ENCODE peak calls at places on chromosomes 5 and 9, in six cellular contexts. M, G, H, A, I and X are unnamed samples.

GRCh38 chr9:77714077-77714549 is 66.0 kb upstream of the GNA14 start:
- DNase-seq in M (no peak), G (no peak), H (no peak), A (no peak), I (no peak), X (no peak)

GRCh38 chr5:72815580-72816296 is 723 bp upstream of the TNPO1 start:
- DNase-seq in M (no peak), G (no peak), H (no peak), A (no peak), I (no peak), X (no peak)

GRCh38 chr5:96374653-96375052 is 58.4 kb downstream of the PCSK1 start:
- DNase-seq in M (peak; percentile 13), G (no peak), H (no peak), A (no peak), I (no peak), X (no peak)

GRCh38 chr5:41793156-41793770 is 77.0 kb downstream of the OXCT1 start:
- DNase-seq in M (no peak), G (peak; percentile 37), H (no peak), A (no peak), I (no peak), X (no peak)

GRCh38 chr5:175517824-175518450 is 39.6 kb downstream of the SFXN1 start:
- DNase-seq in M (peak; percentile 70), G (peak; percentile 73), H (no peak), A (no peak), I (no peak), X (no peak)

GRCh38 chr5:174553556-174553955 is 170.8 kb upstream of the MSX2 start:
- DNase-seq in M (no peak), G (no peak), H (peak; percentile 16), A (no peak), I (peak; percentile 97), X (peak; percentile 34)

GRCh38 chr9:98873535-98874432 is 66.3 kb downstream of the GALNT12 start:
- DNase-seq in M (no peak), G (no peak), H (no peak), A (no peak), I (no peak), X (peak; percentile 66)

GRCh38 chr5:17005087-17005828 is 69.2 kb upstream of the MYO10 start:
- DNase-seq in M (no peak), G (no peak), H (no peak), A (no peak), I (no peak), X (no peak)

GRCh38 chr9:115167175-115167574 is 49.2 kb upstream of the TNC start:
- DNase-seq in M (no peak), G (peak; percentile 82), H (no peak), A (no peak), I (no peak), X (no peak)

GRCh38 chr5:179266291-179267070 is 78.8 kb downstream of the ADAMTS2 start:
- DNase-seq in M (no peak), G (no peak), H (peak; percentile 37), A (peak; percentile 40), I (peak; percentile 58), X (no peak)

GRCh38 chr5:135551593-135552447 is 16.1 kb upstream of the NEUROG1 start:
- DNase-seq in M (peak; percentile 38), G (peak; percentile 54), H (peak; percentile 45), A (peak; percentile 57), I (peak; percentile 82), X (peak; percentile 34)

GRCh38 chr9:78669591-78669990 is 372.7 kb downstream of the PSAT1 start:
- DNase-seq in M (no peak), G (no peak), H (no peak), A (no peak), I (no peak), X (no peak)

GRCh38 chr5:141845371-141845821 is 32.8 kb downstream of the PCDH1 start:
- DNase-seq in M (no peak), G (no peak), H (no peak), A (no peak), I (no peak), X (no peak)

GRCh38 chr5:141841781-141842180 is 36.4 kb downstream of the PCDH1 start:
- DNase-seq in M (no peak), G (no peak), H (no peak), A (peak; percentile 90), I (no peak), X (no peak)

GRCh38 chr5:141844414-141845097 is 33.7 kb downstream of the PCDH1 start:
- DNase-seq in M (no peak), G (no peak), H (no peak), A (no peak), I (no peak), X (no peak)

GRCh38 chr5:141841376-141841775 is 36.8 kb downstream of the PCDH1 start:
- DNase-seq in M (no peak), G (no peak), H (no peak), A (peak; percentile 83), I (no peak), X (peak; percentile 51)

DNA sequence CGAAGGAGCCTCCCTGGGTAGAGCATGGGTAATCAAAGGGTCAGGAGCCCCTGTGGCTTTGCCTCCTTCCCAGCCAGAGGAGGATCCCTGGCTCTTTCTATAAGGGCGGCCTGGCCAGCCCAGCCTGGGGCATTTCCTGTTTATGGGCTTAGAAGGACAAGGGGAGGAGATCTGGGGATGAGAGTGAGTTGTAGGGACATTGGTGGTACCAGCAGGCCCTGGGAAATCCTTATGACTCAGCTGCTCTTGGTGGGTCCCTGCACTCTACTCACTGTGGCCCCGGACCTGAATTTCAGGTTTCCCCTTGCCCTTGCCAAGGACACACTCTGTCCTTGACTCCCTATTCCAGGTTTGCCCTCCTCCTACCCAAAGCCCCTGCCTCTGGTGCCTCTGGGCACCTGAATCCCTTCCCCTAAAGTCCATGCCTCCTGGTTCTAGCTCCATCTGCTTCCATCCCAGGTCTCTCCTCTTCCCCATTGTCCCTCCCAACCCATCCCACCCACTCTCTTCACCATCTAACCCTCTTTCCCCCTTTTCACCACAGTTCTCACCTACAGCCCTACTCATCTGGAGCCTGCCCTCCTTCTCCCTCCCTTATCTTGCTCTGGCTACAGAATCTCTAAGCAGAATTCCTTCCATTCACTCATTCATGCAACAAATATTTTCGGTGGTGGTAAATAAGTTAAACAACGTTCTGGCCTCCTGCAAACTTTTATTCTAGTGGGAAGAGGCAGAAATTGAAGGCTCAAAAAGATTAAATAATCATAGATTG is 34.9 kb downstream of the PCDH1 start:
- DNase-seq in M (no peak), G (peak; percentile 20), H (no peak), A (no peak), I (no peak), X (no peak)
- H3K4me1 ChIP-seq in M (no peaks in the 10 kb centered on the region), G (peaks cover 6% of the 10 kb centered on the region), H (no peaks in the 10 kb centered on the region), A (no peaks in the 10 kb centered on the region), I (no peaks in the 10 kb centered on the region), X (peaks cover 56% of the 10 kb centered on the region)

GRCh38 chr9:101409079-101409477 is 10.4 kb downstream of the ZNF189 start:
- DNase-seq in M (no peak), G (no peak), H (no peak), A (no peak), I (no peak), X (no peak)

GRCh38 chr9:101403886-101404285 is 5.2 kb downstream of the ZNF189 start:
- DNase-seq in M (no peak), G (no peak), H (no peak), A (no peak), I (no peak), X (no peak)

GRCh38 chr9:101408374-101409078 is 9.9 kb downstream of the ZNF189 start:
- DNase-seq in M (no peak), G (no peak), H (no peak), A (no peak), I (no peak), X (no peak)
- H3K4me3 ChIP-seq in M (peak overlapping the region; percentile 4), G (no peak overlapping the region), H (no peak overlapping the region), A (no peak overlapping the region), I (no peak overlapping the region), X (no peak overlapping the region)

GRCh38 chr9:133118179-133118520 is 2.9 kb downstream of the RALGDS start:
- DNase-seq in M (no peak), G (no peak), H (no peak), A (no peak), I (no peak), X (peak; percentile 7)

GRCh38 chr9:133117271-133118178 is 3.5 kb downstream of the RALGDS start:
- DNase-seq in M (no peak), G (no peak), H (no peak), A (peak; percentile 66), I (no peak), X (peak; percentile 72)

GRCh38 chr9:133115604-133116345 is 5.3 kb downstream of the RALGDS start:
- DNase-seq in M (no peak), G (no peak), H (no peak), A (peak; percentile 42), I (no peak), X (peak; percentile 19)

GRCh38 chr9:133114886-133115603 is 6.0 kb downstream of the RALGDS start:
- DNase-seq in M (no peak), G (no peak), H (no peak), A (peak; percentile 54), I (no peak), X (no peak)

DNA sequence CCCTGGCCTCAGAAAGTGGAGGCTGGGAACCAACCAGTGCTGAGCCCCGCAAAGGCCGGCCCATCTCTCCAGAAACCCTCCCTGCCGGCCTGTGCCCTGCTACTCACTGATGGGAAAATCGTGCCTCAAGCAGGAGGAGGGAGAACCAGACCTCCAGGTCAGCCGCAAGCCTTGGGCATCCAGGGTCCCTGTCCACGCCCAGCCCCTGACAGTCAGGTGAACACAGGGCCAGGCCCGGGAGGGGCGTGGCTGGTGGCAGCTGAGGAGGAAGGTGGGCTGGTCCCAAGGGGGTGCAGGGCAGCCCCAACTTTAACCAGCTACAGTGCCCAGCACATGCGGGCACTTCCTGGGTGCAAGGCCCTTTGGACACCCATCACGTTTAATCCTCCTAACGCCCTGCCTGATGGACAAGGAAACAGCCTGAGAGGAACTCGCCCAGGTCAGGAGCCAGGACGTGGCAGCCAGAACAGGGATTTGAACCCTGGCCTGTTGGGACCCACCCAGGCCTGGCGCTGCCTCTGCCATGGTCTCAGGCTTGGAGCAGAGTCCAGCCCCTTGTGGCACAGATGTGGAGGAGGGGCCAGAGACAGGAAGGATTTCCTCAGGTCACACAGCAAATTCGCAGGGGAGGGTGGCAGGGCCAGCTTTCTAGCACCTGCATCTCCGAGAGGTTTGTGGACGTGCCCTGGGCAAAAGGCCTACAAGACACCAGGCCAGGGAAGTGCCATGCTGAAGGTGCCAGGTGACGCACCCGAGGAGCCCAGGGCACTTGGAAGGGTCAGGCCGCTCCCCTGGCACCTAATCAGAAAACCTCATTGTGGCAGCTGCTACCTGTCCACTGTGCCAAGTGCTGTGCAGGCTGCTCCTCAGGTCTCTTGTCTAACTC is 4.5 kb downstream of the RALGDS start:
- DNase-seq in M (no peak), G (no peak), H (no peak), A (peak; percentile 46), I (no peak), X (no peak)
- H3K4me1 ChIP-seq in M (peaks cover 72% of the 10 kb centered on the region), G (peaks cover 52% of the 10 kb centered on the region), H (no peaks in the 10 kb centered on the region), A (peaks cover 11% of the 10 kb centered on the region), I (peaks cover 41% of the 10 kb centered on the region), X (peaks cover 92% of the 10 kb centered on the region)

DNA sequence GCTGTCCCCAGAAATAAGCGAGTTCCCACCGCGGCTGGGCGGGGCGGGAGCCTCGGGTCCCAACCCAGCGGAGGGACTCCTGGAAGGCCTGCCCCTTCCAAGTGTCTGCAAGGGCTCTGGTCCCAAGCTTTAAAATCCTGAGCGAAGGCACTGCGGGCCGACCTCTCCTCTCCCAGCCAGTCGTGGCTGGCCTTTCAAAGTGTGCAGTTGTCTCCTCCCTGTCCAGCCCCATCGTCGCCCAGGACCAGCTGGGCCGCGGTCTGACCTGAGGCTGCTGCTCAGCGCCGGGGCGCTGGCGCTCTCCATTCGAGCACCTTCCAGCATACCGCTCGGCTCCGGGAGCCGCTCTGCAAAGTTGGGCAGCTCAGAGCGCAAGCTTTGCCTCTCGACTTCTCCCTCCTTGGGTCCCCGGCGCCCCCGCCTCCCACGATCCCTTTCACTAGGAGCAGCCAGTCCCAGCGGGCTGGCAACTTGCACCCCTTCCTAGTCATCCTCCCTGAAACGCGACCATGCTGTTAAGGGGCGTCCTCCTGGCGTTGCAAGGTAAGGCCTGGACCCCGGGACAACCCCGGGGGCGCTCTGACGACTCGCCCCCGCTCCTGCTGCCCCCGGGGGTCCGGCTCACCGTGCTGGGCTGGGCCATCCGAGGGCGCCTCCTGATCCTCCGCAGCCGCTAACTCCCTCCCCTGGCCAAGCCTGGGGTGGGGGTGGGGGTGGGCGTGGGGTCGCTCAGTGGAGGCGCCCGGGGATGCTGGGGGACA is at the start of gene MAMDC2:
- DNase-seq in M (no peak), G (peak; percentile 57), H (peak; percentile 72), A (peak; percentile 57), I (peak; percentile 71), X (peak; percentile 76)
- H3K4me3 ChIP-seq in M (no peak within 1 kb of the TSS), G (peak within 1 kb of the TSS; percentile 46), H (peak within 1 kb of the TSS; percentile 95), A (peak within 1 kb of the TSS; percentile 14), I (peak within 1 kb of the TSS; percentile 62), X (peak within 1 kb of the TSS; percentile 54)